ENCODE peak calls at places on chromosomes 2 and 18, in six cellular contexts. R, K, Z, G, C and J are unnamed samples. For H3K4me1, the result is how much of the 10 kb centered on the place peaks cover.

GRCh38 chr2:127053731-127054603 is 53.0 kb downstream of the BIN1 start:
- DNase-seq in R (no peak), K (no peak), Z (no peak), G (peak), C (peak), J (no peak)

GRCh38 chr2:230505162-230505561 is 89.2 kb downstream of the SP100 start:
- DNase-seq in R (no peak), K (no peak), Z (no peak), G (no peak), C (no peak), J (no peak)

GRCh38 chr2:202051499-202052161 is 18.0 kb downstream of the FZD7 start:
- DNase-seq in R (no peak), K (no peak), Z (no peak), G (no peak), C (no peak), J (no peak)

GRCh38 chr2:66555076-66555475 is 120.2 kb downstream of the MEIS1 start:
- DNase-seq in R (no peak), K (no peak), Z (no peak), G (no peak), C (no peak), J (no peak)

GRCh38 chr2:215678094-215678493 is 242.2 kb upstream of the FN1 start:
- DNase-seq in R (no peak), K (no peak), Z (no peak), G (no peak), C (no peak), J (no peak)

GRCh38 chr18:79955302-79956075 is 4.0 kb upstream of the SLC66A2 start:
- DNase-seq in R (no peak), K (peak), Z (no peak), G (no peak), C (no peak), J (no peak)

GRCh38 chr2:26630235-26630634 is 10.9 kb downstream of the CIB4 start:
- DNase-seq in R (no peak), K (no peak), Z (no peak), G (no peak), C (no peak), J (no peak)

GRCh38 chr2:109428281-109428680 is 185.5 kb downstream of the SEPTIN10 start:
- DNase-seq in R (no peak), K (no peak), Z (no peak), G (peak), C (no peak), J (no peak)

GRCh38 chr18:820591-821170 is 8.6 kb upstream of the YES1 start:
- DNase-seq in R (no peak), K (no peak), Z (no peak), G (no peak), C (no peak), J (no peak)

GRCh38 chr2:137165968-137166367 is 400.6 kb downstream of the THSD7B start:
- DNase-seq in R (no peak), K (no peak), Z (no peak), G (no peak), C (no peak), J (no peak)

GRCh38 chr2:20421336-20421987 is 25.4 kb upstream of the RHOB start:
- DNase-seq in R (no peak), K (no peak), Z (no peak), G (no peak), C (no peak), J (no peak)

GRCh38 chr2:29568135-29568534 is 353.3 kb downstream of the ALK start:
- DNase-seq in R (no peak), K (no peak), Z (no peak), G (no peak), C (no peak), J (no peak)

GRCh38 chr2:55247025-55247424 is 14.5 kb downstream of the RPS27A start:
- DNase-seq in R (no peak), K (no peak), Z (no peak), G (no peak), C (no peak), J (peak)

GRCh38 chr18:43129946-43130523 is 14.6 kb upstream of the RIT2 start:
- DNase-seq in R (no peak), K (no peak), Z (no peak), G (no peak), C (no peak), J (no peak)

GRCh38 chr2:222410534-222410933 is 13.8 kb upstream of the SGPP2 start:
- DNase-seq in R (no peak), K (no peak), Z (no peak), G (no peak), C (no peak), J (peak)

GRCh38 chr2:126627623-126628022 is 28.3 kb upstream of the GYPC start:
- DNase-seq in R (no peak), K (no peak), Z (no peak), G (no peak), C (no peak), J (no peak)

GRCh38 chr2:186588940-186589732 is 720 bp upstream of the ITGAV start:
- DNase-seq in R (no peak), K (no peak), Z (no peak), G (no peak), C (no peak), J (no peak)

GRCh38 chr2:71003396-71003795 is 8.7 kb upstream of the TEX261 start:
- DNase-seq in R (no peak), K (no peak), Z (no peak), G (no peak), C (no peak), J (no peak)

GRCh38 chr2:64623232-64623879 is 30.4 kb downstream of the SERTAD2 start:
- DNase-seq in R (no peak), K (no peak), Z (no peak), G (no peak), C (no peak), J (no peak)

GRCh38 chr2:20521193-20521592 is 74.3 kb downstream of the RHOB start:
- DNase-seq in R (no peak), K (no peak), Z (no peak), G (no peak), C (no peak), J (no peak)

GRCh38 chr2:52821631-52822030 is 946.0 kb upstream of the CHAC2 start:
- DNase-seq in R (no peak), K (no peak), Z (no peak), G (no peak), C (no peak), J (no peak)

GRCh38 chr2:224565452-224566035 is 19.6 kb downstream of the CUL3 start:
- DNase-seq in R (no peak), K (no peak), Z (no peak), G (no peak), C (no peak), J (no peak)
- H3K4me1 ChIP-seq in R (under half), K (under half), Z (under half), G (under half), C (half or more), J (under half)

GRCh38 chr2:177326591-177326990 is 62.1 kb upstream of the NFE2L2 start:
- DNase-seq in R (no peak), K (no peak), Z (no peak), G (no peak), C (no peak), J (peak)

GRCh38 chr2:177325554-177325953 is 61.0 kb upstream of the NFE2L2 start:
- DNase-seq in R (no peak), K (no peak), Z (peak), G (no peak), C (no peak), J (peak)

GRCh38 chr2:177328056-177328455 is 63.5 kb upstream of the NFE2L2 start:
- DNase-seq in R (no peak), K (no peak), Z (no peak), G (no peak), C (no peak), J (peak)

GRCh38 chr2:177326005-177326404 is 61.5 kb upstream of the NFE2L2 start:
- DNase-seq in R (no peak), K (no peak), Z (no peak), G (no peak), C (no peak), J (no peak)

GRCh38 chr2:177327065-177327464 is 62.5 kb upstream of the NFE2L2 start:
- DNase-seq in R (no peak), K (no peak), Z (no peak), G (no peak), C (no peak), J (no peak)
- H3K4me3 ChIP-seq in R (no peak), K (no peak), Z (no peak), G (no peak), C (no peak), J (no peak)

DNA sequence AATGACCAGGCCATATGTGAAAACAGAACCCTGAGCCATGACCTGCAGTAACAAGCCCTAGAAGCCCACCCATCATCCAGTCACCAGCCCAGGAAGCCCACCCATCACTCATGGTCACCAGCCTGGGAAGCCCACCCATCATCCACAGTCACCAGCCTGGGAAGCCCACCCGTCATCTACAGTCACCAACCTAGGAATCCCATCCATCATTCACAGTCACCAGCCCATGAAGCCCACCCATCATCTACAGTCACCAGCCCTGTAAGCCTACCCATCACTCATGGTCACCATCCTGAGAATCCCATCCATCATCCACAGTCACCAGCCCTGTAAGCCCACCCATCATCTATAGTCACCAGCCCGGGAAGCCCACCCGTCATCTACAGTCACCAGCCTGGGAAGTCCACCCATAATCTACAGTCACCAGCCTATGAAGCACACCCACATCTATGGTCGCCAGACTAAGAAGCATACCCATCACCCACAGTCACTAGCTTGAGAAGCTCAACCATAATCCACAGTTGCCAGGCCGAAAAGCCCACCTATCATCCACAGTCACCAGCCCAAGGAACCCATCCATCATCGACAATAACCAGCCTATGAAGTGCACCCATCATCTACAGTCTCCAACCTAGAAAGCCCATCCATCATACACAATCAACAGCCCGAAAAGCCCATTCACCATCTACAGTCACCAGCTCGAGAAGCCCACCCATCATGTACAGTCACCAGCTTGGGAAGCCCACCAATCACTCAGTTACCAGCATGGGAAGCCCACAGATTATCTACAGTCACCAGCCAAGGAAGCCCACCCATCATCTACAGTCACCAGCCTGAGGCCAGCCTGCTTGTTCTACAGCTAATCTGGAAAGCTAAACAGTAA is 91.9 kb downstream of the TWIST2 start:
- DNase-seq in R (no peak), K (peak), Z (no peak), G (no peak), C (no peak), J (no peak)
- H3K4me1 ChIP-seq in R (under half), K (under half), Z (under half), G (under half), C (under half), J (under half)

DNA sequence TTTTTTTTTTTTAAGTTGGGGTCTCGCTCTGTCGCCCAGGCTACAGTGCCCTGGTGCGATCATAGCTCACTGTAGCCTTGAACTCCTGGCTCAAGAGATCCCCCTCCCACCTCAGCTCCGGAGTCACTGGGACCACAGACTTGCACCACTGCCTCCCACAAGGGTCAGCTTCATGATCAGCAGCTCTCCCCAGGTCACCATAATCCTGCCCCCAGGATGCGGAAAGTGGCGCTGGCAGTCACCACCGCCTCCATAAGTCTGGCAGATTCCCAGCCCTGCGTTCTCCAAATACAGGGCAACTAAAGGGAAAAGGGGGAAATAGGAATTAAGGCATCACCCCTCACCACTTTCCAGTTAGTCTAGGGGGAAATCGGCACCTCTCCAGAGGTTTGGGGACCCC is 5.2 kb upstream of the ARID5A start:
- DNase-seq in R (no peak), K (no peak), Z (no peak), G (peak), C (peak), J (no peak)
- H3K4me3 ChIP-seq in R (peak), K (peak), Z (no peak), G (peak), C (peak), J (no peak)

GRCh38 chr2:197914778-197915177 is 110.4 kb downstream of the PLCL1 start:
- DNase-seq in R (no peak), K (no peak), Z (no peak), G (no peak), C (no peak), J (peak)
- H3K4me1 ChIP-seq in R (under half), K (under half), Z (under half), G (under half), C (under half), J (under half)

DNA sequence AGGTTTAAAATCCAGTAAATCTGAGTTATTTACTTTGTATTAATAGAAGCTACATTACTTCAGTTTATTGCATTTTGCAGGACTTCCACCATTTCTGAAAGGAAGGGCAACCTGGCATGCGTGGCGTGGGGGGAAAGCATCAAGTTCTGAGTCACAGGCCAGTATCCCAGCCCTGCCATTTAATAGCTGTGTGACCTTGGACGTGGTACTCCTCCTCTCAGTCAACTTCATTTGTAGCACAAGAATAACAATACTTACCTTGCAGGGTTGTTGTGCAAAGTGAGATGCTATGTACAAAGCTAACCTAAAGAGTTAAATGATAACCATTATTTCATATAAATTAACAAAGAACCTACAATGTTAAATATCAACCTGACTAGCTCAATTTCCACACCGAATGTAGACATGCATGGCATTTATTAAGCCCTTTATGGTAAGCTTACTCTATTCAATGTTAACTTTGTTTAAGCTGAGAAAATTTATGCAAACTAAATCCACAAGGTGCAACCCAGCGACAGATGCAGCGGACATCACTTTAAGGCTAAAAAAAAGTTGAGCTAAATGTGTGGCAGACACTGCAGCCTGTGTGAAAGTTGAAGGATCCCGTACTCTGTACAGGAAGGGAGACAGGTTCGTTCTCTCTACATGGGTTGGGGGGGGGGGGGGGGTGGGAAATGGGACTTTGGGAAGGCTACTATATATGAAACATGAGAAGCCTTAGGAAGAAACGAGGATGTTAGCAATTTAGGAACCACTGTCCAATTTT is 17.2 kb upstream of the STPG4 start:
- DNase-seq in R (no peak), K (no peak), Z (no peak), G (no peak), C (no peak), J (no peak)
- H3K4me3 ChIP-seq in R (no peak), K (peak), Z (no peak), G (peak), C (peak), J (no peak)